ENCODE peak calls at places on chromosomes 5 and 9, in seven cellular contexts. N, W, Y, C, A, J and E are unnamed samples.

GRCh38 chr5:35136386-35136785 is 88.6 kb upstream of the AGXT2 start:
- DNase-seq in N (no peak), W (peak), Y (no peak), C (no peak), A (no peak), J (no peak), E (no peak)

GRCh38 chr9:14424983-14425382 is 111.0 kb upstream of the NFIB start:
- DNase-seq in N (no peak), W (peak), Y (no peak), C (no peak), A (no peak), J (no peak), E (no peak)

GRCh38 chr5:141559481-141559880 is 59.3 kb downstream of the DIAPH1 start:
- DNase-seq in N (no peak), W (peak), Y (no peak), C (no peak), A (peak), J (no peak), E (no peak)

GRCh38 chr5:178394074-178394473 is 161.5 kb upstream of the PHYKPL start:
- DNase-seq in N (peak), W (no peak), Y (peak), C (peak), A (no peak), J (peak), E (no peak)

GRCh38 chr5:157485811-157486739 is 26.1 kb downstream of the NIPAL4 start:
- DNase-seq in N (no peak), W (no peak), Y (no peak), C (no peak), A (no peak), J (no peak), E (no peak)

GRCh38 chr5:87300744-87301143 is 33.1 kb downstream of the RASA1 start:
- DNase-seq in N (no peak), W (peak), Y (no peak), C (no peak), A (peak), J (no peak), E (no peak)

GRCh38 chr5:65125681-65126080 is 356.0 kb downstream of the ADAMTS6 start:
- DNase-seq in N (no peak), W (no peak), Y (no peak), C (no peak), A (no peak), J (no peak), E (no peak)

GRCh38 chr5:34031117-34031516 is 11.9 kb downstream of the C1QTNF3 start:
- DNase-seq in N (no peak), W (no peak), Y (no peak), C (no peak), A (no peak), J (no peak), E (no peak)

GRCh38 chr5:69331528-69332445 is 814 bp downstream of the CCDC125 start:
- DNase-seq in N (no peak), W (no peak), Y (peak), C (no peak), A (no peak), J (no peak), E (peak)

GRCh38 chr5:103425686-103426454 is 136.7 kb downstream of the NUDT12 start:
- DNase-seq in N (no peak), W (peak), Y (no peak), C (no peak), A (no peak), J (no peak), E (peak)

GRCh38 chr5:73157399-73158303 is 15.3 kb upstream of the TMEM174 start:
- DNase-seq in N (no peak), W (no peak), Y (no peak), C (no peak), A (no peak), J (no peak), E (no peak)

GRCh38 chr5:67996596-67996995 is 219.0 kb upstream of the PIK3R1 start:
- DNase-seq in N (no peak), W (no peak), Y (no peak), C (no peak), A (no peak), J (no peak), E (no peak)

GRCh38 chr9:121972501-121972981 is 120.6 kb downstream of the TTLL11 start:
- DNase-seq in N (no peak), W (peak), Y (peak), C (no peak), A (peak), J (peak), E (no peak)

GRCh38 chr5:65854931-65855330 is 71.4 kb upstream of the ERBIN start:
- DNase-seq in N (no peak), W (no peak), Y (no peak), C (no peak), A (no peak), J (no peak), E (no peak)

GRCh38 chr5:169223595-169223953 is 77.4 kb downstream of the SLIT3 start:
- DNase-seq in N (no peak), W (no peak), Y (no peak), C (no peak), A (no peak), J (no peak), E (no peak)

GRCh38 chr5:123937230-123937629 is 425.3 kb downstream of the CSNK1G3 start:
- DNase-seq in N (no peak), W (peak), Y (no peak), C (no peak), A (no peak), J (no peak), E (peak)

GRCh38 chr9:38020251-38021076 is 48.6 kb downstream of the SHB start:
- DNase-seq in N (no peak), W (peak), Y (no peak), C (no peak), A (no peak), J (no peak), E (peak)

GRCh38 chr5:141910271-141910673 is 13.4 kb upstream of the DELE1 start:
- DNase-seq in N (peak), W (no peak), Y (no peak), C (no peak), A (no peak), J (no peak), E (no peak)

GRCh38 chr5:151699071-151699901 is 12.6 kb upstream of the SPARC start:
- DNase-seq in N (peak), W (peak), Y (peak), C (peak), A (peak), J (peak), E (no peak)

GRCh38 chr5:15074651-15075050 is 203.1 kb upstream of the ANKH start:
- DNase-seq in N (no peak), W (no peak), Y (no peak), C (no peak), A (no peak), J (no peak), E (no peak)

GRCh38 chr5:38453506-38453905 is 102.9 kb downstream of the LIFR start:
- DNase-seq in N (peak), W (no peak), Y (no peak), C (no peak), A (no peak), J (no peak), E (no peak)

GRCh38 chr5:18010053-18010452 is 375.8 kb downstream of the TAF11L14 start:
- DNase-seq in N (no peak), W (no peak), Y (no peak), C (no peak), A (no peak), J (no peak), E (no peak)

GRCh38 chr5:124057815-124058231 is 545.8 kb downstream of the CSNK1G3 start:
- DNase-seq in N (no peak), W (no peak), Y (no peak), C (no peak), A (no peak), J (no peak), E (no peak)

GRCh38 chr5:130528474-130528873 is 624.2 kb downstream of the CHSY3 start:
- DNase-seq in N (no peak), W (peak), Y (no peak), C (no peak), A (no peak), J (no peak), E (no peak)

GRCh38 chr5:74198156-74198555 is 442.4 kb downstream of the ENC1 start:
- DNase-seq in N (no peak), W (no peak), Y (no peak), C (no peak), A (no peak), J (no peak), E (no peak)

GRCh38 chr5:74199005-74199404 is 441.5 kb downstream of the ENC1 start:
- DNase-seq in N (no peak), W (peak), Y (no peak), C (no peak), A (no peak), J (no peak), E (no peak)

GRCh38 chr5:74199436-74200210 is 440.9 kb downstream of the ENC1 start:
- DNase-seq in N (no peak), W (peak), Y (no peak), C (no peak), A (no peak), J (no peak), E (no peak)

GRCh38 chr5:74200560-74200959 is 440.0 kb downstream of the ENC1 start:
- DNase-seq in N (no peak), W (no peak), Y (no peak), C (no peak), A (no peak), J (no peak), E (no peak)

GRCh38 chr5:74201334-74202081 is 439.0 kb downstream of the ENC1 start:
- DNase-seq in N (no peak), W (peak), Y (peak), C (no peak), A (no peak), J (no peak), E (no peak)
- H3K4me3 ChIP-seq in N (no peak), W (no peak), Y (no peak), C (no peak), A (no peak), J (no peak), E (no peak)

GRCh38 chr5:172981931-172982330 is 1.6 kb upstream of the ATP6V0E1 start:
- DNase-seq in N (no peak), W (no peak), Y (no peak), C (no peak), A (no peak), J (no peak), E (no peak)

GRCh38 chr5:172984244-172984953 is 828 bp downstream of the ATP6V0E1 start:
- DNase-seq in N (peak), W (peak), Y (peak), C (peak), A (peak), J (peak), E (peak)

GRCh38 chr5:172983542-172984243 is at the start of gene ATP6V0E1:
- DNase-seq in N (peak), W (peak), Y (peak), C (peak), A (peak), J (peak), E (peak)

GRCh38 chr5:172990776-172991175 is 7.2 kb downstream of the ATP6V0E1 start:
- DNase-seq in N (no peak), W (no peak), Y (no peak), C (no peak), A (no peak), J (no peak), E (no peak)

GRCh38 chr5:172985596-172985995 is 2.0 kb downstream of the ATP6V0E1 start:
- DNase-seq in N (no peak), W (no peak), Y (no peak), C (no peak), A (no peak), J (no peak), E (no peak)
- H3K4me3 ChIP-seq in N (no peak), W (no peak), Y (peak), C (peak), A (peak), J (peak), E (no peak)

GRCh38 chr9:71637433-71637832 is 130.9 kb downstream of the CEMIP2 start:
- DNase-seq in N (no peak), W (no peak), Y (no peak), C (no peak), A (no peak), J (no peak), E (no peak)
- H3K4me3 ChIP-seq in N (no peak), W (no peak), Y (no peak), C (no peak), A (no peak), J (no peak), E (no peak)

GRCh38 chr5:5140051-5141010 is at the start of gene ADAMTS16:
- DNase-seq in N (no peak), W (no peak), Y (no peak), C (no peak), A (no peak), J (no peak), E (no peak)
- H3K4me3 ChIP-seq in N (no peak), W (peak), Y (peak), C (peak), A (peak), J (peak), E (no peak)

GRCh38 chr9:129610193-129610472 is 10.8 kb downstream of the C9orf50 start:
- DNase-seq in N (no peak), W (no peak), Y (no peak), C (no peak), A (no peak), J (no peak), E (no peak)

GRCh38 chr9:129610473-129611301 is 10.2 kb downstream of the C9orf50 start:
- DNase-seq in N (peak), W (peak), Y (peak), C (peak), A (peak), J (peak), E (no peak)

GRCh38 chr9:129611302-129611800 is 9.6 kb downstream of the C9orf50 start:
- DNase-seq in N (no peak), W (no peak), Y (no peak), C (no peak), A (no peak), J (no peak), E (no peak)

GRCh38 chr9:129608561-129609481 is 12.1 kb downstream of the C9orf50 start:
- DNase-seq in N (no peak), W (no peak), Y (peak), C (no peak), A (no peak), J (peak), E (no peak)

GRCh38 chr9:129609486-129610192 is 11.3 kb downstream of the C9orf50 start:
- DNase-seq in N (no peak), W (peak), Y (peak), C (no peak), A (peak), J (peak), E (no peak)
- H3K4me3 ChIP-seq in N (no peak), W (peak), Y (peak), C (peak), A (peak), J (no peak), E (no peak)

DNA sequence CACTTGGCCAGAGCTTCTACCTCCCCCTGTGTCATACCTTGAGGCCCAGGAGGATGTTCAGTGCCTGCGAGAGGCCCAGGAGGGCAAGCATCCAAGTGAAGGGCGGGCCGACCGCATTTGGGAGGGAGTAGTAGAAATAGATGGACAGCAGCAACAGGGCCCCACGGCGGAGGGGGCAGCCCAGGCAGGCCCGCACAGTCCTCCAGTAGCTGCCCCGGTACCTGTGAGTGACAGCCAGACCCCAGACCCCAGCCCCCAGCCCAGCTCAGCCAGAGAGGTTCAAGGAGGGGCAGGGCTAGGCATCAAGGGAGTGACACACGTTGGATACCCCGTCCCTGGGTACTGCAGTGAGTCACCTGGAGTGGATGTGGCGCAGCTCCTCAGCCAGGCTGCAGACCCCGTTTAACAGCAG is 1.4 kb downstream of the STING1 start:
- DNase-seq in N (no peak), W (peak), Y (no peak), C (no peak), A (peak), J (peak), E (no peak)
- H3K4me3 ChIP-seq in N (peak), W (no peak), Y (peak), C (peak), A (peak), J (peak), E (no peak)

DNA sequence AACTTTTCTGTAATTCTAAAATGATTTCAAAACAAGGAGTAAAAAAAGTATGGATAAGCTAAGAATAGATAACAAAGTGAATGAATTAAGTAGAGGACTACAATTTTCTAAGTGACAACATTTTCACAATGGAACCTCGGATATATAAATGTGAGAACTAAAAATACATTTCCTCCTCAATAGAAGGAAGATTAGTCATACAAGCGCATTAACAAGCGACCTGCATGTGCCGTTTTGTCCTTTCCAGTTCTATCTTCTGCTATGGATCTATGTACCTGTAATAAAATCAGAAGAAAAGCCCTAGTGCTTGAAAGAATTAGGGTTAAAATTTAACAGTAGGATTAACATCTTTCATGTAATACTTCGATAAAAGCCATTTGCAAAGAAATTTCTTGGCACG is 216.4 kb upstream of the EFNA5 start:
- DNase-seq in N (no peak), W (no peak), Y (no peak), C (no peak), A (no peak), J (no peak), E (no peak)
- H3K4me3 ChIP-seq in N (no peak), W (no peak), Y (no peak), C (no peak), A (no peak), J (peak), E (no peak)

DNA sequence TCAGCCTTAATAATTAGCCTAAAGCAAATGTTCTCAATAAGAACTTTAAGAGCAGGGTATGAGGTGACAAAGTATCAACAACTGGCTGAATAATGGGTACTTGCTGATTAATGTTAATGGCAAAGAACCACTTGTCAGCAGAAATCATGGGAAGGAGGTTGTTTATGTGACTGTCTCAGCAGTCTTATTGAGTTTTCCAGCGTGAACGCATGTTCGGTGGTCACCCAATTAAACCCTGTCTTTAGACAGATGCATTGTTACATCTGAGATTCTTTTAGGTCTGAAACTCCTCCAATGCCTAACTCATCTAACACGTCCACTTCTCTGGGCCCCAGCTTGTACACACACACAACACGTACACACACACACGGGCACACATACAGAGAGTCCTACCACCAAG is 18.2 kb upstream of the TSSK1B start:
- DNase-seq in N (no peak), W (no peak), Y (no peak), C (no peak), A (no peak), J (no peak), E (no peak)
- H3K4me3 ChIP-seq in N (no peak), W (no peak), Y (no peak), C (no peak), A (no peak), J (no peak), E (no peak)

GRCh38 chr9:69548676-69549075 is 123.5 kb downstream of the APBA1 start:
- DNase-seq in N (no peak), W (no peak), Y (no peak), C (no peak), A (no peak), J (no peak), E (no peak)
- H3K4me3 ChIP-seq in N (no peak), W (no peak), Y (no peak), C (no peak), A (no peak), J (no peak), E (no peak)

DNA sequence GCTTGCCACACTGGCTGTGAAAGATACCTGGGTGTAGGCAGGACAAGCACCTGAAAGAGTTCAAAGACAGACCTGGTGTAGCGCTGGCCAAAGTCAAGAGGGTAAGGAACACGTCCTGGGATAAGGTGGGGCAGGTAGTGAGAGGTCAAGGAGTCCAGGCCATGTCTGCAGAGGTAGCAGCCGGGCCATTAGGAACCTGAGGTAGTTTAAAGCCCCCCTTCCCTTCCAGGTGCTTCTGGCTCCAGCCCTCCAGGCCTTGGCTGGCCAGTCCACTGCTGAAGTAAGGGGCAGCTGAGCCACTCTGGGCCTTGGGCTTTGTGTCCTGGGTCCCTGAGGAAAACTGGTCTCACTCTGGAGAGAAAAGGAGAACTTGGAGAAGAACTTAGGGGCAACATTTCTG is 13.9 kb upstream of the NR5A1 start:
- DNase-seq in N (peak), W (no peak), Y (no peak), C (no peak), A (no peak), J (no peak), E (no peak)
- H3K4me3 ChIP-seq in N (no peak), W (no peak), Y (no peak), C (no peak), A (no peak), J (no peak), E (no peak)